ENCODE peak calls at places on chromosomes 5 and 9, in seven cellular contexts. Z is T-helper 1 cell; Q is LHCN-M2; C is activated T-helper 1 cell treated with anti-CD3 and anti-CD28 coated beads, Interleukin-12 subunit alpha, Interleukin-12 subunit beta, Interleukin-2, Interleukin-4 antibody, amounts not matched to agents 30 ng/mL and 10 ng/mL and 1 ng/mL, durations not matched to agents 14 hours and 24 hours and 36 hours; O is astrocyte of the spinal cord; N is epithelial cell of esophagus; F is midbrain. W is an unnamed sample.

GRCh38 chr5:167871091-167871490 is 420.4 kb upstream of the WWC1 start:
- DNase-seq in C (no peak), O (no peak), Z (no peak), Q (no peak), F (no peak), N (no peak), W (peak)

GRCh38 chr9:120563044-120563443 is 16.9 kb downstream of the CDK5RAP2 start:
- DNase-seq in N (peak), Q (no peak), C (no peak), F (no peak), Z (no peak), O (no peak), W (no peak)

GRCh38 chr5:168898261-168898911 is 319.2 kb upstream of the PANK3 start:
- DNase-seq in C (no peak), Q (no peak), F (no peak), O (no peak), Z (no peak), N (no peak), W (no peak)

GRCh38 chr9:76020654-76021053 is 130.2 kb downstream of the PCSK5 start:
- DNase-seq in O (no peak), Q (no peak), N (no peak), Z (no peak), C (no peak), F (no peak), W (no peak)

GRCh38 chr5:180642181-180643140 is 6.9 kb downstream of the FLT4 start:
- DNase-seq in Z (no peak), O (no peak), Q (no peak), N (no peak), F (no peak), C (no peak), W (no peak)

GRCh38 chr9:136110082-136111061 is 8.3 kb downstream of the TMEM250 start:
- DNase-seq in Q (no peak), C (no peak), F (peak), N (no peak), O (peak), Z (no peak), W (no peak)

GRCh38 chr5:141747152-141747640 is 65.2 kb upstream of the ARAP3 start:
- DNase-seq in O (peak), F (peak), Z (no peak), C (no peak), N (peak), Q (peak), W (peak)

GRCh38 chr5:62068554-62068953 is 237.5 kb upstream of the KIF2A start:
- DNase-seq in C (no peak), F (no peak), N (no peak), Q (no peak), O (no peak), Z (no peak), W (no peak)

GRCh38 chr9:108271236-108271635 is 584.5 kb downstream of the ACTL7B start:
- DNase-seq in C (no peak), O (no peak), F (no peak), Q (no peak), N (no peak), Z (no peak), W (no peak)

GRCh38 chr9:112326194-112326593 is 7.2 kb downstream of the PTBP3 start:
- DNase-seq in C (no peak), Z (no peak), Q (peak), O (no peak), F (no peak), N (no peak), W (no peak)

GRCh38 chr9:106799146-106799545 is 63.8 kb upstream of the ZNF462 start:
- DNase-seq in O (peak), Z (no peak), N (peak), C (no peak), Q (peak), F (no peak), W (peak)

GRCh38 chr5:172450861-172451695 is 3.2 kb downstream of the SH3PXD2B start:
- DNase-seq in Z (no peak), O (no peak), N (peak), C (no peak), Q (peak), F (peak), W (peak)

GRCh38 chr5:6950250-6950649 is 237.0 kb downstream of the TENT4A start:
- DNase-seq in O (no peak), Z (no peak), C (no peak), Q (peak), F (no peak), N (peak), W (no peak)

GRCh38 chr5:32760091-32760509 is 49.0 kb downstream of the NPR3 start:
- DNase-seq in Z (no peak), F (no peak), C (no peak), N (peak), Q (peak), O (peak), W (peak)

GRCh38 chr9:82456621-82457020 is 468.0 kb downstream of the SPATA31D1 start:
- DNase-seq in O (peak), N (peak), F (no peak), C (no peak), Q (peak), Z (no peak), W (peak)

GRCh38 chr5:169801324-169801777 is 164.3 kb downstream of the DOCK2 start:
- DNase-seq in C (no peak), Q (peak), F (no peak), Z (no peak), N (peak), O (peak), W (peak)

GRCh38 chr5:167105951-167106350 is 1185.5 kb upstream of the WWC1 start:
- DNase-seq in Q (no peak), O (no peak), Z (no peak), F (no peak), N (no peak), C (no peak), W (no peak)

GRCh38 chr9:128420060-128420650 is 502 bp upstream of the CERCAM start:
- DNase-seq in Z (peak), Q (peak), O (peak), N (peak), F (peak), C (peak), W (peak)